ENCODE peak calls at places on chromosome 14, in five cellular contexts. V, O, E, C and M are unnamed samples.

GRCh38 chr14:65937079-65937803 is 524.7 kb downstream of the FUT8 start:
- DNase-seq in C (no peak), E (no peak), O (no peak), V (no peak), M (no peak)

GRCh38 chr14:37384870-37385596 is 187.3 kb downstream of the MIPOL1 start:
- DNase-seq in E (no peak), C (no peak), V (no peak), O (no peak), M (no peak)

GRCh38 chr14:75910048-75910447 is 71.7 kb downstream of the TGFB3 start:
- DNase-seq in O (no peak), V (no peak), E (no peak), C (no peak), M (no peak)

GRCh38 chr14:53180272-53181221 is 27.4 kb upstream of the DDHD1 start:
- DNase-seq in O (peak; percentile 56), V (no peak), C (no peak), E (no peak), M (peak; percentile 8)

GRCh38 chr14:63426838-63427237 is 108.1 kb upstream of the GPHB5 start:
- DNase-seq in C (no peak), E (no peak), O (no peak), V (no peak), M (no peak)

GRCh38 chr14:21039585-21040369 is 2.4 kb upstream of the RNASE7 start:
- DNase-seq in C (no peak), E (no peak), V (no peak), O (peak; percentile 10), M (peak; percentile 45)

GRCh38 chr14:88682495-88683114 is 110.1 kb downstream of the EML5 start:
- DNase-seq in C (no peak), O (no peak), V (no peak), E (no peak), M (no peak)

GRCh38 chr14:103121846-103122577 is 1.2 kb upstream of the TNFAIP2 start:
- DNase-seq in V (peak; percentile 75), O (no peak), E (peak; percentile 93), C (peak; percentile 98), M (peak; percentile 77)

GRCh38 chr14:86934196-86934595 is 1058.8 kb downstream of the GALC start:
- DNase-seq in O (no peak), E (no peak), V (no peak), C (no peak), M (no peak)